ENCODE peak calls at places on chromosomes 4 and X, in ten cellular contexts. B, O, T, F, K, Z, Q, W, X and M are unnamed samples.

GRCh38 chrX:126064901-126065541 is 101.1 kb downstream of the DCAF12L2 start:
- DNase-seq in K (no peak), Z (no peak), O (no peak), T (no peak), X (no peak), B (no peak), F (no peak), W (no peak), Q (no peak), M (no peak)

GRCh38 chr4:42628740-42629139 is 28.2 kb downstream of the ATP8A1 start:
- DNase-seq in F (no peak), B (no peak), Q (no peak), K (no peak), X (no peak), Z (no peak), T (no peak), W (no peak), O (no peak), M (no peak)

GRCh38 chr4:68712207-68712606 is 41.8 kb upstream of the UGT2B15 start:
- DNase-seq in W (no peak), X (no peak), Z (no peak), B (no peak), O (no peak), T (no peak), K (no peak), F (no peak), Q (no peak), M (no peak)

GRCh38 chrX:47644557-47645091 is 5.7 kb downstream of the ELK1 start:
- DNase-seq in W (peak), Z (peak), O (no peak), X (peak), T (peak), K (peak), F (no peak), Q (no peak), B (no peak), M (peak)

GRCh38 chr4:128572778-128573241 is 236.7 kb upstream of the JADE1 start:
- DNase-seq in K (no peak), T (no peak), F (no peak), Z (no peak), O (no peak), W (no peak), B (no peak), X (no peak), Q (no peak), M (no peak)

GRCh38 chr4:26197018-26197779 is 123.6 kb upstream of the RBPJ start:
- DNase-seq in O (peak), K (peak), W (no peak), X (peak), F (peak), B (no peak), Z (no peak), T (no peak), Q (no peak), M (peak)

GRCh38 chr4:5888706-5889696 is 3.9 kb downstream of the CRMP1 start:
- DNase-seq in T (no peak), O (no peak), X (no peak), K (no peak), Z (no peak), Q (no peak), F (no peak), W (no peak), B (no peak), M (no peak)

GRCh38 chr4:140047017-140047640 is 106.9 kb downstream of the MAML3 start:
- DNase-seq in T (peak), B (no peak), Q (no peak), W (no peak), O (no peak), X (peak), F (no peak), Z (no peak), K (no peak), M (peak)

GRCh38 chrX:32599156-32599555 is 612.2 kb downstream of the DMD start:
- DNase-seq in Z (no peak), X (no peak), Q (no peak), B (no peak), F (no peak), K (no peak), O (no peak), W (no peak), T (no peak), M (no peak)

GRCh38 chr4:112664611-112665010 is 27.7 kb downstream of the LARP7 start:
- DNase-seq in K (peak), B (no peak), Q (no peak), Z (no peak), X (peak), F (no peak), T (no peak), W (no peak), O (no peak), M (no peak)